ENCODE peak calls at places on chromosomes 1 and 21, in four cellular contexts. One of them, this sample, is unnamed.

GRCh38 chr1:94683886-94684285 is 136.3 kb upstream of the SLC44A3 start:
- DNase-seq in HepG2: no peak
- DNase-seq in GM12878: no peak
- DNase-seq in K562: no peak
- DNase-seq in this sample: no peak

GRCh38 chr1:32363713-32364112 is 1.4 kb downstream of the TSSK3 start:
- DNase-seq in HepG2: no peak
- DNase-seq in GM12878: no peak
- DNase-seq in K562: no peak
- DNase-seq in this sample: no peak

GRCh38 chr21:35814858-35815619 is 245.3 kb downstream of the SETD4 start:
- DNase-seq in HepG2: no peak
- DNase-seq in GM12878: no peak
- DNase-seq in K562: no peak
- DNase-seq in this sample: no peak

GRCh38 chr1:243748706-243749283 is 101.2 kb downstream of the AKT3 start:
- DNase-seq in HepG2: peak
- DNase-seq in GM12878: peak
- DNase-seq in K562: peak
- DNase-seq in this sample: no peak

GRCh38 chr21:24594082-24594481 is 1013.2 kb downstream of the MRPL39 start:
- DNase-seq in HepG2: no peak
- DNase-seq in GM12878: no peak
- DNase-seq in K562: no peak
- DNase-seq in this sample: peak

GRCh38 chr1:39639333-39640130 is at the start of gene HEYL:
- DNase-seq in HepG2: peak
- DNase-seq in GM12878: no peak
- DNase-seq in K562: peak
- DNase-seq in this sample: peak

GRCh38 chr1:39229504-39229903 is 25.0 kb downstream of the MACF1 start:
- DNase-seq in HepG2: no peak
- DNase-seq in GM12878: no peak
- DNase-seq in K562: no peak
- DNase-seq in this sample: no peak

GRCh38 chr1:87439821-87440220 is 111.1 kb downstream of the LMO4 start:
- DNase-seq in HepG2: no peak
- DNase-seq in GM12878: no peak
- DNase-seq in K562: no peak
- DNase-seq in this sample: no peak

GRCh38 chr1:246096356-246096755 is 410.7 kb downstream of the SMYD3 start:
- DNase-seq in HepG2: no peak
- DNase-seq in GM12878: no peak
- DNase-seq in K562: no peak
- DNase-seq in this sample: no peak

GRCh38 chr1:246093230-246093629 is 413.8 kb downstream of the SMYD3 start:
- DNase-seq in HepG2: no peak
- DNase-seq in GM12878: no peak
- DNase-seq in K562: no peak
- DNase-seq in this sample: no peak

GRCh38 chr1:246095441-246095840 is 411.6 kb downstream of the SMYD3 start:
- DNase-seq in HepG2: no peak
- DNase-seq in GM12878: no peak
- DNase-seq in K562: no peak
- DNase-seq in this sample: no peak

GRCh38 chr1:246091477-246091876 is 415.6 kb downstream of the SMYD3 start:
- DNase-seq in HepG2: no peak
- DNase-seq in GM12878: no peak
- DNase-seq in K562: no peak
- DNase-seq in this sample: no peak

GRCh38 chr1:246092136-246092535 is 414.9 kb downstream of the SMYD3 start:
- DNase-seq in HepG2: no peak
- DNase-seq in GM12878: no peak
- DNase-seq in K562: no peak
- DNase-seq in this sample: no peak
- TF ChIP-seq TCF7 in HepG2: no peak
- TF ChIP-seq TCF7 in GM12878: no peak
- TF ChIP-seq TCF7 in K562: no peak
- TF ChIP-seq TCF7 in this sample: no peak

GRCh38 chr21:42245348-42246185 is 26.6 kb downstream of the ABCG1 start:
- DNase-seq in HepG2: no peak
- DNase-seq in GM12878: no peak
- DNase-seq in K562: no peak
- DNase-seq in this sample: peak
- TF ChIP-seq TCF7 in HepG2: no peak
- TF ChIP-seq TCF7 in GM12878: no peak
- TF ChIP-seq TCF7 in K562: no peak
- TF ChIP-seq TCF7 in this sample: no peak

DNA sequence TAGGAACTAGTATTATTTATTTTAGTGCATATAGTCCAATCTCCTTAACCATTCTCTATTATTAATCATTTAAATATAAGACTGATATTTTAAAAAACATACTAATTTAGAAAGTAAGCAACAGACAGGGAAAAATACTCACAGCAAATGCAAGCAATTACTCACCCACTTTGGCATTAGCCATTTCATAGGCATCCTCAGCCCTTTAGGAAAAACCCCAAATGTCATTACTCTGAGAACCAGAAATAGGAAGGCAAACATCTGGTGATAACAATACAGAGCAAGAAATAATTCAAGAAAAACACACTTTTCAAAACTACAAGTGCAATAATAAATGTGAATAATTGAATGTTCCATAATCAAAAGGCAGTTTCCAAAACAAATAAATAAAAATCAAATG is 545.1 kb downstream of the PLPP3 start:
- DNase-seq in HepG2: no peak
- DNase-seq in GM12878: no peak
- DNase-seq in K562: no peak
- DNase-seq in this sample: no peak
- TF ChIP-seq TCF7 in HepG2: no peak
- TF ChIP-seq TCF7 in GM12878: no peak
- TF ChIP-seq TCF7 in K562: no peak
- TF ChIP-seq TCF7 in this sample: no peak

GRCh38 chr1:178937770-178938169 is 66.9 kb upstream of the ANGPTL1 start:
- DNase-seq in HepG2: no peak
- DNase-seq in GM12878: no peak
- DNase-seq in K562: no peak
- DNase-seq in this sample: no peak
- TF ChIP-seq TCF7 in HepG2: no peak
- TF ChIP-seq TCF7 in GM12878: no peak
- TF ChIP-seq TCF7 in K562: no peak
- TF ChIP-seq TCF7 in this sample: no peak